ENCODE peak calls at places on chromosomes 1 and 21, in ten cellular contexts. Y is cardiac fibroblast; P is cardiac muscle cell; H is AG04449; Q is MCF 10A; N is BE2C; A is right lobe of liver; X is CD8-positive, alpha-beta T cell; W is pancreas; U is heart right ventricle. F is an unnamed sample.

GRCh38 chr21:37006243-37006520 is 320 bp upstream of the RIPPLY3 start:
- DNase-seq in A (no peak), P (no peak), W (no peak), N (no peak), U (no peak), X (no peak), Y (no peak), Q (no peak), H (no peak), F (no peak)

GRCh38 chr1:150981177-150981804 is 801 bp upstream of the ANXA9 start:
- DNase-seq in H (no peak), U (no peak), X (no peak), N (peak), P (peak), Q (peak), A (peak), W (no peak), Y (no peak), F (peak)

GRCh38 chr1:29511436-29511835 is 275.1 kb downstream of the PTPRU start:
- DNase-seq in W (no peak), X (no peak), N (no peak), U (no peak), Y (no peak), P (no peak), Q (no peak), A (no peak), H (no peak), F (no peak)

GRCh38 chr1:107523061-107523460 is 382.2 kb downstream of the NTNG1 start:
- DNase-seq in P (no peak), U (no peak), Y (no peak), X (no peak), N (no peak), W (no peak), Q (no peak), A (no peak), H (no peak), F (no peak)

GRCh38 chr1:183633676-183634343 is 1.8 kb downstream of the ARPC5 start:
- DNase-seq in N (peak), X (no peak), W (no peak), A (no peak), U (no peak), Y (peak), Q (peak), H (peak), P (peak), F (peak)

GRCh38 chr1:98706173-98706848 is 44.8 kb downstream of the SNX7 start:
- DNase-seq in Q (no peak), X (no peak), Y (no peak), P (no peak), H (peak), W (no peak), N (no peak), U (no peak), A (no peak), F (no peak)

GRCh38 chr1:228938248-228938891 is 203.1 kb downstream of the RHOU start:
- DNase-seq in H (no peak), A (no peak), U (no peak), X (peak), Q (no peak), N (no peak), Y (no peak), P (peak), W (no peak), F (peak)

GRCh38 chr1:42934541-42935312 is 23.9 kb downstream of the SLC2A1 start:
- DNase-seq in Q (no peak), W (peak), Y (no peak), A (no peak), U (no peak), H (no peak), X (no peak), P (no peak), N (no peak), F (no peak)

GRCh38 chr1:7042322-7043231 is 257.3 kb downstream of the CAMTA1 start:
- DNase-seq in A (no peak), Q (peak), W (no peak), N (no peak), Y (peak), X (no peak), H (no peak), U (no peak), P (peak), F (peak)

GRCh38 chr1:9589144-9589718 is 520 bp downstream of the TMEM201 start:
- DNase-seq in N (no peak), W (peak), Q (peak), P (peak), X (peak), H (no peak), A (no peak), U (no peak), Y (peak), F (no peak)

GRCh38 chr1:67749263-67749843 is 64.4 kb downstream of the GADD45A start:
- DNase-seq in H (no peak), W (no peak), A (no peak), P (no peak), Y (no peak), N (no peak), Q (no peak), U (no peak), X (no peak), F (no peak)

GRCh38 chr21:33380483-33380998 is 22.7 kb upstream of the IFNGR2 start:
- DNase-seq in Q (peak), U (peak), A (peak), P (no peak), N (peak), H (peak), X (peak), W (peak), Y (peak), F (peak)

GRCh38 chr1:26233903-26234643 is at the start of gene CEP85:
- DNase-seq in X (peak), A (peak), U (peak), H (peak), Q (peak), P (peak), W (peak), Y (peak), N (peak), F (peak)

GRCh38 chr21:45507888-45508508 is 34.2 kb downstream of the SLC19A1 start:
- DNase-seq in H (no peak), X (no peak), A (no peak), W (peak), U (no peak), P (no peak), Y (no peak), N (peak), Q (no peak), F (no peak)

GRCh38 chr1:165328136-165328535 is 28.4 kb downstream of the LMX1A start:
- DNase-seq in Q (no peak), P (no peak), W (no peak), H (no peak), U (no peak), X (no peak), N (no peak), A (no peak), Y (no peak), F (no peak)

GRCh38 chr1:207070811-207071210 is 17.7 kb downstream of the PFKFB2 start:
- DNase-seq in N (no peak), W (no peak), Y (no peak), X (no peak), A (no peak), Q (no peak), H (no peak), P (no peak), U (no peak), F (no peak)

GRCh38 chr1:246567258-246568235 is 1.3 kb downstream of the CNST start:
- DNase-seq in P (peak), N (no peak), X (no peak), U (no peak), W (no peak), A (no peak), Q (peak), H (peak), Y (peak), F (peak)

GRCh38 chr1:74591954-74592353 is 79.5 kb upstream of the LRRC53 start:
- DNase-seq in X (no peak), P (no peak), Y (no peak), N (no peak), H (no peak), Q (no peak), W (no peak), A (no peak), U (no peak), F (no peak)

GRCh38 chr1:17839641-17840196 is 84.6 kb downstream of the ACTL8 start:
- DNase-seq in Y (no peak), H (no peak), P (no peak), W (no peak), Q (no peak), U (no peak), N (no peak), A (no peak), X (no peak), F (no peak)

GRCh38 chr21:45209046-45209445 is 78.6 kb downstream of the POFUT2 start:
- DNase-seq in Y (peak), N (no peak), Q (peak), X (no peak), H (peak), U (no peak), W (no peak), A (no peak), P (no peak), F (no peak)

GRCh38 chr1:161784963-161785362 is 18.8 kb downstream of the ATF6 start:
- DNase-seq in H (no peak), N (no peak), U (peak), W (no peak), Q (no peak), P (no peak), A (no peak), X (no peak), Y (no peak), F (no peak)

GRCh38 chr1:244757091-244757939 is 78.1 kb upstream of the COX20 start:
- DNase-seq in A (no peak), Q (no peak), N (no peak), Y (peak), W (no peak), X (no peak), H (peak), U (no peak), P (no peak), F (no peak)

GRCh38 chr21:45283019-45283610 is 4.6 kb downstream of the POFUT2 start:
- DNase-seq in W (no peak), Q (no peak), X (no peak), P (no peak), A (no peak), U (no peak), H (no peak), Y (no peak), N (no peak), F (no peak)

GRCh38 chr21:33257404-33257803 is 8.8 kb upstream of the IL10RB start:
- DNase-seq in A (no peak), Y (no peak), U (no peak), N (no peak), P (no peak), W (no peak), X (no peak), Q (no peak), H (no peak), F (no peak)

GRCh38 chr1:234989019-234989418 is 139.6 kb downstream of the TOMM20 start:
- DNase-seq in N (no peak), W (no peak), H (no peak), P (no peak), X (no peak), Y (no peak), A (no peak), Q (no peak), U (no peak), F (peak)

GRCh38 chr1:111139234-111139955 is 498 bp downstream of the DRAM2 start:
- DNase-seq in U (no peak), H (no peak), Q (peak), P (peak), N (no peak), X (peak), A (peak), Y (peak), W (no peak), F (peak)

GRCh38 chr1:159916240-159917051 is 8.9 kb downstream of the TAGLN2 start:
- DNase-seq in P (no peak), W (no peak), H (peak), Q (peak), U (no peak), Y (peak), N (peak), A (no peak), X (no peak), F (peak)

GRCh38 chr1:7223334-7224080 is 438.3 kb downstream of the CAMTA1 start:
- DNase-seq in W (no peak), Q (peak), A (no peak), P (no peak), N (no peak), H (peak), X (no peak), U (no peak), Y (peak), F (no peak)

GRCh38 chr1:110526189-110526588 is 7.2 kb upstream of the KCNA10 start:
- DNase-seq in A (no peak), H (no peak), Y (no peak), U (no peak), W (no peak), X (no peak), N (no peak), P (no peak), Q (no peak), F (no peak)

GRCh38 chr21:39307466-39307865 is 6.0 kb downstream of the BRWD1 start:
- DNase-seq in Q (no peak), Y (no peak), P (no peak), A (no peak), H (no peak), W (no peak), X (no peak), U (no peak), N (no peak), F (no peak)

GRCh38 chr1:6795661-6796060 is 10.4 kb downstream of the CAMTA1 start:
- DNase-seq in H (no peak), Q (no peak), W (no peak), N (no peak), P (no peak), A (no peak), U (no peak), Y (peak), X (no peak), F (no peak)

GRCh38 chr21:28704746-28705145 is 287.9 kb downstream of the LTN1 start:
- DNase-seq in P (peak), W (no peak), N (no peak), H (no peak), Q (peak), X (no peak), U (peak), A (no peak), Y (peak), F (no peak)

GRCh38 chr1:99737016-99737415 is 29.4 kb downstream of the FRRS1 start:
- DNase-seq in H (peak), Y (peak), A (no peak), W (no peak), P (peak), N (peak), X (no peak), U (no peak), Q (peak), F (peak)

GRCh38 chr1:116134178-116134773 is 23.1 kb downstream of the MAB21L3 start:
- DNase-seq in N (no peak), X (no peak), P (no peak), Q (no peak), U (no peak), Y (no peak), W (no peak), A (no peak), H (no peak), F (no peak)

GRCh38 chr1:20602851-20603450 is 14.1 kb downstream of the CDA start:
- DNase-seq in A (no peak), X (no peak), Q (peak), N (no peak), P (no peak), U (no peak), H (no peak), Y (no peak), W (no peak), F (no peak)

GRCh38 chr1:245301162-245301580 is 146.4 kb downstream of the KIF26B start:
- DNase-seq in X (no peak), Q (no peak), Y (peak), H (no peak), U (peak), P (no peak), W (no peak), N (no peak), A (peak), F (no peak)

GRCh38 chr21:10418649-10419048 is 102.7 kb upstream of the TPTE start:
- DNase-seq in X (no peak), P (no peak), H (no peak), U (no peak), A (no peak), Q (no peak), W (no peak), Y (no peak), N (no peak), F (no peak)

GRCh38 chr1:29032839-29033238 is 90.9 kb downstream of the TMEM200B start:
- DNase-seq in X (no peak), Q (no peak), A (no peak), P (no peak), N (no peak), U (no peak), Y (no peak), W (no peak), H (no peak), F (no peak)

GRCh38 chr1:113835686-113836290 is 23.5 kb upstream of the RSBN1 start:
- DNase-seq in X (peak), Y (peak), H (no peak), A (no peak), P (peak), Q (peak), N (peak), U (no peak), W (no peak), F (peak)
- TF ChIP-seq CTCF in X (peak), Y (peak), H (no peak), A (peak), P (peak), Q (peak), N (peak), U (peak), W (peak), F (peak)

GRCh38 chr1:34396042-34396441 is 219.3 kb downstream of the C1orf94 start:
- DNase-seq in U (no peak), Y (no peak), A (no peak), Q (no peak), X (no peak), P (no peak), H (no peak), W (no peak), N (no peak), F (no peak)

GRCh38 chr1:34398205-34398915 is 221.7 kb downstream of the C1orf94 start:
- DNase-seq in A (no peak), X (no peak), N (no peak), H (no peak), Y (no peak), Q (no peak), W (no peak), U (no peak), P (no peak), F (no peak)

GRCh38 chr1:34400690-34401089 is 224.0 kb downstream of the C1orf94 start:
- DNase-seq in U (no peak), N (no peak), H (no peak), W (no peak), A (no peak), Q (no peak), X (no peak), P (no peak), Y (no peak), F (no peak)

GRCh38 chr1:34403156-34403555 is 226.4 kb downstream of the C1orf94 start:
- DNase-seq in Q (no peak), N (no peak), P (no peak), W (no peak), X (no peak), Y (no peak), U (no peak), H (no peak), A (no peak), F (no peak)

DNA sequence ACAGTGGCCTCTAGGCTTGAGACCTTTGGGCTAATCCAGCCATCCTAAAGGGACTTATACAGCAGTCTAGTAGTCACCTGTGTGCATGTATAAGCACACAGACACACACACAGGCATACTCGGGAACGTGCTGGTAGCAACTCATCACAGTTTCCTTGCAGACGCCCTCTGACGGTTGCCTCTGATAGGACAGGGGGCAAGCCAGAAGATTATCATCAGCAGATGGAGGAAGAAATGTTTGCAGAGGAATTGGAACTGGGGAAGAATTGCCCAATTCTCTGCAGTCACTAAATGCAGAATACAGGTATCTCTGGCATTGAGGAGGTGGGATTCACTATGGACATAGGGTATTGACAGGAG is 222.2 kb downstream of the C1orf94 start:
- DNase-seq in N (no peak), H (no peak), Q (no peak), A (no peak), U (no peak), P (no peak), W (no peak), Y (no peak), X (no peak), F (no peak)
- TF ChIP-seq CTCF in N (no peak), H (no peak), Q (no peak), A (no peak), U (no peak), P (no peak), W (no peak), Y (no peak), X (no peak), F (no peak)

GRCh38 chr1:209383422-209383821 is 200.1 kb upstream of the CAMK1G start:
- DNase-seq in A (no peak), W (no peak), N (no peak), U (no peak), H (no peak), P (no peak), X (no peak), Y (no peak), Q (peak), F (no peak)

GRCh38 chr1:209382701-209383100 is 200.8 kb upstream of the CAMK1G start:
- DNase-seq in Y (no peak), P (no peak), Q (no peak), A (no peak), H (no peak), U (no peak), N (no peak), W (no peak), X (no peak), F (no peak)

GRCh38 chr1:209384710-209385550 is 198.6 kb upstream of the CAMK1G start:
- DNase-seq in Y (no peak), N (no peak), H (no peak), W (no peak), U (no peak), Q (no peak), X (no peak), P (no peak), A (no peak), F (no peak)

GRCh38 chr1:209386156-209386555 is 197.4 kb upstream of the CAMK1G start:
- DNase-seq in P (no peak), H (no peak), A (no peak), X (no peak), U (no peak), W (no peak), Y (no peak), Q (no peak), N (no peak), F (no peak)

DNA sequence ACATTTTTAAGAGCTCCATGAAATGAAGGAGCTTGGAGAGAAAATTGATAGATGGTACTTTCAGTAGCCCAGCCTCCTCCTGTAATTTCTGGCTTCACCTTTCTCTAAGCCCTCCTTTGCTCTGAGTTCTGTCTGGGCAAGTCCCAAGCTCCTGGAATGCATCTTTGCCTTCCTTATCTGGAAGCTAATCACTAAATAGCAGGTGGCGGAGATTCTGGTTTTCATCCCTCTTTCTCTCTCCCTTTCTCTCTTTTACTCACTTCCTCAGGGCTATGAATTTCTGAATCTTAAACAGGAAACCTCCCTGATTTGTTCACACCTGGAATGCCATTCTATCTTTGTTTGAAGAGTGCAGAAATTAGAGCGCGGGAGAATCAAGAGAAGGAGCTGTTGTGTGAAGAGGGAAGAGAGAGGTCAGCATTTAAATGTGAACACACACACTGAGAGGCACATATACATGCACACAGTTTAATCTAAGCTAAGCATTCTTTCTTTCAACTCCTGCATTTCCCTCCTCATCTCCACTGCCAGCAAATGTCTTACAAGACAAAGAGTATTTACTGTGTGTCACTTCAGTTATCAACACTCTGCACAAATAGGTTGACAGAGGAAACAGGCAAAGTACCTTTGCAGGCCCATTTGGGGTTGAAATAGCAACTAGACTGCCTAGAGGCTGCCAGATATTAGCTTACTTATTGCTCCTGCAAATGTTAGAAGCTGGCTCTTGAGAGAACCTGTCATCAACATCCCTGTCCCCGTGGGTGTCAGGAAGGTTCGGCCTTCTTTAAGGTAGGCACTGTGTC is 199.4 kb upstream of the CAMK1G start:
- DNase-seq in H (no peak), A (no peak), Y (no peak), U (no peak), Q (peak), W (no peak), P (peak), X (no peak), N (no peak), F (no peak)
- TF ChIP-seq CTCF in H (no peak), A (no peak), Y (no peak), U (no peak), Q (no peak), W (no peak), P (no peak), X (no peak), N (no peak), F (no peak)

DNA sequence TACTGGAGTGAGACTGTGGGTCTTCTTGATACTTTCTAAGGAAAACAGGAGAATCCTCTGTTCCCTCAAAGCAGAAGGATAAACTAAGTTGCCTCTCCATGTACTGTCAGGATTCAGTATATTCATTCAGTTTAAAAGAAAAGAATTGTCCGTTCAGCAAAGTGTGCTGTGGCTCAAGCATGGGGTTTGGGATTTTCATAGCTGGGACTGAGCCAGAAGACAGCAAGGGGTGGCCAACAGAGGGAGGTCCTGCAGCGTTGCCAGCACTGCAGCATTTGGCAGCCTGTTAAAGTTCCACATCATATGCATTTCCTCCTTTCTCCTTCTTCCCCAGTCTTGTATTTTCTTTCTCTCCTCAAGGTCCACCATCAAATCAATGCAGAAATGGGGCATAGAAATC is 75.1 kb downstream of the DTL start:
- DNase-seq in H (no peak), Y (peak), Q (no peak), W (no peak), U (no peak), X (no peak), N (no peak), A (no peak), P (peak), F (no peak)
- TF ChIP-seq CTCF in H (peak), Y (peak), Q (no peak), W (no peak), U (peak), X (no peak), N (no peak), A (peak), P (peak), F (no peak)

F was measured in HepG2.